ENCODE peak calls at places on chromosomes 2 and 18, in nine cellular contexts. O is anterior cingulate cortex; L is HFFc6; R is transverse colon; D is GM03348; X is left cardiac atrium; U is Caki2; Z is stimulated activated CD8-positive, alpha-beta memory T cell treated with anti-CD3 and anti-CD28 coated beads, Interleukin-2, amount 100 ng/mL, for 1 hour; B is Right ventricle myocardium superior. V is an unnamed sample.

GRCh38 chr2:24307961-24308360 is 52.4 kb downstream of the ITSN2 start:
- DNase-seq in U (no peak), Z (no peak), L (no peak), O (no peak), X (no peak), R (no peak), B (no peak), D (no peak), V (no peak)

GRCh38 chr2:236180831-236181453 is 12.8 kb upstream of the GBX2 start:
- DNase-seq in U (peak), R (peak), D (peak), X (peak), L (peak), B (no peak), Z (no peak), O (no peak), V (peak)

GRCh38 chr2:33373986-33374385 is 102.5 kb upstream of the RASGRP3 start:
- DNase-seq in O (no peak), X (no peak), L (peak), R (no peak), D (peak), Z (no peak), U (no peak), B (no peak), V (no peak)

GRCh38 chr2:63643486-63643885 is 54.7 kb downstream of the MDH1 start:
- DNase-seq in B (no peak), Z (no peak), L (no peak), R (no peak), D (no peak), X (no peak), U (no peak), O (no peak), V (no peak)

GRCh38 chr18:74266161-74266560 is 25.6 kb downstream of the CYB5A start:
- DNase-seq in B (no peak), X (no peak), L (no peak), R (no peak), O (no peak), U (no peak), Z (no peak), D (no peak), V (no peak)

GRCh38 chr2:141878016-141878415 is 252.8 kb downstream of the LRP1B start:
- DNase-seq in O (peak), L (no peak), B (no peak), D (no peak), X (no peak), R (no peak), Z (no peak), U (no peak), V (no peak)

GRCh38 chr2:12685145-12685544 is 31.6 kb upstream of the TRIB2 start:
- DNase-seq in U (no peak), R (no peak), B (no peak), O (no peak), Z (no peak), L (no peak), X (no peak), D (no peak), V (no peak)

GRCh38 chr2:112150447-112150846 is 12.3 kb downstream of the FBLN7 start:
- DNase-seq in L (peak), X (no peak), O (no peak), D (peak), B (no peak), U (peak), R (no peak), Z (no peak), V (peak)

GRCh38 chr18:2848879-2849254 is 2.1 kb downstream of the EMILIN2 start:
- DNase-seq in O (no peak), X (no peak), L (no peak), D (no peak), Z (no peak), U (no peak), B (no peak), R (no peak), V (no peak)

GRCh38 chr18:23077493-23078256 is 57.6 kb upstream of the CABLES1 start:
- DNase-seq in X (no peak), R (no peak), Z (no peak), L (no peak), D (no peak), O (peak), B (no peak), U (peak), V (peak)

GRCh38 chr2:36379710-36380448 is 24.3 kb downstream of the CRIM1 start:
- DNase-seq in R (no peak), B (no peak), O (no peak), Z (no peak), U (peak), L (no peak), X (no peak), D (no peak), V (no peak)

GRCh38 chr2:2103320-2103719 is 227.8 kb downstream of the MYT1L start:
- DNase-seq in O (no peak), L (no peak), X (no peak), Z (no peak), U (no peak), R (no peak), D (no peak), B (no peak), V (no peak)

GRCh38 chr18:32328379-32328778 is 138.5 kb downstream of the MEP1B start:
- DNase-seq in U (no peak), Z (no peak), R (no peak), L (no peak), X (no peak), D (peak), B (no peak), O (no peak), V (no peak)

GRCh38 chr2:241990466-241990865 is 120.9 kb downstream of the RTP5 start:
- DNase-seq in R (no peak), B (no peak), U (no peak), O (no peak), X (no peak), D (no peak), L (no peak), Z (no peak), V (no peak)

GRCh38 chr2:160156084-160156483 is 44.0 kb downstream of the ITGB6 start:
- DNase-seq in R (no peak), D (no peak), X (no peak), Z (no peak), O (no peak), U (no peak), L (no peak), B (no peak), V (peak)

GRCh38 chr2:144682248-144682647 is 162.3 kb upstream of the ZEB2 start:
- DNase-seq in U (no peak), X (peak), Z (no peak), B (no peak), O (no peak), L (no peak), R (no peak), D (no peak), V (no peak)

GRCh38 chr2:23627236-23627990 is 242.4 kb downstream of the KLHL29 start:
- DNase-seq in B (peak), U (no peak), L (no peak), Z (no peak), X (no peak), O (no peak), R (no peak), D (no peak), V (no peak)

GRCh38 chr18:79302120-79302519 is 93.6 kb upstream of the NFATC1 start:
- DNase-seq in U (no peak), L (no peak), O (no peak), B (no peak), Z (no peak), R (peak), D (no peak), X (no peak), V (no peak)

GRCh38 chr18:77023115-77023782 is 109.3 kb downstream of the MBP start:
- DNase-seq in U (no peak), R (no peak), L (no peak), D (no peak), X (no peak), Z (no peak), B (no peak), O (peak), V (peak)

GRCh38 chr2:195486520-195486919 is 170.5 kb upstream of the SLC39A10 start:
- DNase-seq in U (no peak), O (no peak), B (no peak), Z (no peak), L (no peak), D (peak), X (no peak), R (no peak), V (no peak)

GRCh38 chr2:105437708-105438103 is 38.9 kb upstream of the FHL2 start:
- DNase-seq in U (no peak), Z (no peak), L (peak), X (no peak), R (no peak), O (no peak), B (no peak), D (peak), V (no peak)

GRCh38 chr2:156476516-156477206 is 40.5 kb downstream of the GPD2 start:
- DNase-seq in O (no peak), U (no peak), B (no peak), X (no peak), Z (no peak), D (peak), R (no peak), L (peak), V (no peak)

GRCh38 chr2:151560289-151560688 is 150.6 kb downstream of the RIF1 start:
- DNase-seq in U (peak), X (peak), O (no peak), L (peak), Z (no peak), R (no peak), D (no peak), B (no peak), V (peak)

GRCh38 chr2:181755181-181755580 is 74.9 kb upstream of the NEUROD1 start:
- DNase-seq in D (no peak), O (no peak), U (no peak), R (no peak), X (no peak), L (no peak), Z (no peak), B (no peak), V (no peak)

GRCh38 chr2:43051316-43051715 is 175.1 kb downstream of the ZFP36L2 start:
- DNase-seq in L (peak), X (peak), O (no peak), R (peak), B (no peak), D (no peak), Z (no peak), U (peak), V (peak)

GRCh38 chr2:128322651-128323491 is 4.2 kb upstream of the HS6ST1 start:
- DNase-seq in D (no peak), L (no peak), O (no peak), R (no peak), X (peak), Z (no peak), U (no peak), B (no peak), V (no peak)

GRCh38 chr2:129748653-129749052 is 230.8 kb upstream of the RAB6C start:
- DNase-seq in X (no peak), R (no peak), U (no peak), Z (no peak), B (no peak), L (no peak), D (no peak), O (no peak), V (no peak)

GRCh38 chr2:239263231-239263936 is 137.4 kb downstream of the HDAC4 start:
- DNase-seq in L (no peak), B (no peak), X (no peak), D (no peak), O (no peak), R (peak), U (no peak), Z (no peak), V (no peak)

GRCh38 chr2:12009323-12009905 is 263.0 kb downstream of the LPIN1 start:
- DNase-seq in X (no peak), O (no peak), B (no peak), R (no peak), D (no peak), L (no peak), U (peak), Z (no peak), V (no peak)

GRCh38 chr2:47094519-47095155 is 60.5 kb downstream of the STPG4 start:
- DNase-seq in O (no peak), X (no peak), Z (no peak), B (no peak), D (peak), R (no peak), U (no peak), L (no peak), V (no peak)

GRCh38 chr2:74588664-74589063 is 34.1 kb downstream of the DOK1 start:
- DNase-seq in L (no peak), R (no peak), X (no peak), Z (no peak), O (no peak), U (no peak), D (no peak), B (no peak), V (no peak)

GRCh38 chr2:168467729-168468128 is 11.7 kb downstream of the CERS6 start:
- DNase-seq in Z (no peak), U (no peak), L (no peak), X (no peak), R (no peak), D (no peak), B (no peak), O (no peak), V (no peak)

GRCh38 chr2:124810132-124810531 is 785.0 kb downstream of the CNTNAP5 start:
- DNase-seq in L (no peak), Z (no peak), R (peak), O (no peak), X (no peak), B (no peak), U (no peak), D (no peak), V (no peak)

GRCh38 chr18:78927156-78927555 is 52.5 kb upstream of the SALL3 start:
- DNase-seq in X (no peak), D (no peak), Z (no peak), U (no peak), B (no peak), R (no peak), O (no peak), L (no peak), V (no peak)

GRCh38 chr2:98883780-98884211 is 52.2 kb downstream of the CRACDL start:
- DNase-seq in L (no peak), D (no peak), O (peak), Z (no peak), R (no peak), X (no peak), B (no peak), U (no peak), V (peak)

GRCh38 chr2:111698743-111699554 is 185.0 kb downstream of the ANAPC1 start:
- DNase-seq in L (peak), U (peak), R (peak), D (peak), Z (peak), X (peak), B (peak), O (no peak), V (peak)

GRCh38 chr2:233473878-233474277 is 92.7 kb downstream of the USP40 start:
- DNase-seq in Z (no peak), X (no peak), L (no peak), R (no peak), U (no peak), D (no peak), B (peak), O (no peak), V (no peak)